ENCODE peak calls at places on chromosomes 7 and 10, in eight cellular contexts. Z, C, X, O, P, M, K and T are unnamed samples.

GRCh38 chr7:27107391-27107900 is 5.0 kb upstream of the HOXA2 start:
- DNase-seq in P (no peak), X (peak), C (no peak), K (no peak), M (no peak), Z (no peak), O (no peak), T (no peak)

GRCh38 chr10:59323831-59324401 is 38.4 kb downstream of the FAM13C start:
- DNase-seq in K (no peak), X (no peak), M (no peak), O (no peak), C (no peak), P (no peak), Z (no peak), T (no peak)

GRCh38 chr10:69815099-69815498 is 13.4 kb downstream of the COL13A1 start:
- DNase-seq in X (no peak), C (no peak), Z (no peak), K (no peak), M (no peak), P (no peak), O (no peak), T (no peak)

GRCh38 chr7:15305002-15305600 is 256.7 kb downstream of the AGMO start:
- DNase-seq in X (peak), O (no peak), C (no peak), M (no peak), K (no peak), P (peak), Z (peak), T (peak)

GRCh38 chr7:128831178-128831993 is 1.2 kb downstream of the FLNC start:
- DNase-seq in C (no peak), K (no peak), M (no peak), P (no peak), Z (peak), O (no peak), X (peak), T (peak)

GRCh38 chr10:105834261-105835059 is 1193.4 kb downstream of the SORCS3 start:
- DNase-seq in M (no peak), P (no peak), O (no peak), X (no peak), C (no peak), K (no peak), Z (no peak), T (no peak)

GRCh38 chr10:121952226-121952625 is 22.8 kb downstream of the NSMCE4A start:
- DNase-seq in C (no peak), K (no peak), O (no peak), Z (no peak), P (no peak), M (no peak), X (peak), T (peak)

GRCh38 chr7:77753173-77753572 is 45.1 kb downstream of the TMEM60 start:
- DNase-seq in P (no peak), C (no peak), X (no peak), M (no peak), Z (no peak), O (no peak), K (no peak), T (peak)

GRCh38 chr7:26307226-26307625 is 15.6 kb downstream of the SNX10 start:
- DNase-seq in Z (no peak), P (no peak), X (peak), O (no peak), M (peak), K (no peak), C (no peak), T (peak)

GRCh38 chr10:4344544-4344994 is 481.4 kb upstream of the AKR1E2 start:
- DNase-seq in Z (no peak), P (peak), C (no peak), M (peak), K (no peak), O (no peak), X (peak), T (peak)

GRCh38 chr7:95951997-95952795 is 179.8 kb downstream of the DYNC1I1 start:
- DNase-seq in X (no peak), O (no peak), M (no peak), P (no peak), K (no peak), C (no peak), Z (no peak), T (no peak)

GRCh38 chr7:139345042-139345441 is 3.9 kb downstream of the FMC1 start:
- DNase-seq in Z (no peak), M (no peak), K (no peak), O (no peak), X (no peak), C (no peak), P (no peak), T (no peak)

GRCh38 chr7:133253522-133253882 is 624 bp downstream of the EXOC4 start:
- DNase-seq in O (peak), C (peak), Z (no peak), M (no peak), P (no peak), X (peak), K (peak), T (peak)

GRCh38 chr10:4069491-4069890 is 284.5 kb upstream of the KLF6 start:
- DNase-seq in K (no peak), C (no peak), O (no peak), P (no peak), M (no peak), X (peak), Z (no peak), T (peak)

GRCh38 chr10:30219977-30220751 is 128.9 kb downstream of the MTPAP start:
- DNase-seq in Z (no peak), O (no peak), P (no peak), C (peak), K (no peak), X (peak), M (peak), T (peak)

GRCh38 chr7:81500631-81501030 is 269.2 kb downstream of the HGF start:
- DNase-seq in O (no peak), C (no peak), M (no peak), X (no peak), P (no peak), K (no peak), Z (no peak), T (no peak)

GRCh38 chr7:135449467-135449866 is 60.4 kb downstream of the CNOT4 start:
- DNase-seq in M (no peak), P (no peak), C (no peak), K (no peak), Z (no peak), X (no peak), O (no peak), T (no peak)

GRCh38 chr7:13057462-13058200 is 370.2 kb downstream of the ARL4A start:
- DNase-seq in X (no peak), C (no peak), M (no peak), O (no peak), K (no peak), P (no peak), Z (no peak), T (no peak)

GRCh38 chr10:15461353-15462108 is 90.4 kb upstream of the FAM171A1 start:
- DNase-seq in P (no peak), O (no peak), K (no peak), C (no peak), X (peak), M (no peak), Z (no peak), T (peak)

GRCh38 chr7:22663319-22663718 is 63.7 kb upstream of the IL6 start:
- DNase-seq in C (no peak), M (no peak), K (no peak), O (no peak), X (peak), Z (no peak), P (no peak), T (peak)

GRCh38 chr10:58701398-58702135 is 188.9 kb downstream of the BICC1 start:
- DNase-seq in P (no peak), O (no peak), K (no peak), C (no peak), Z (no peak), M (no peak), X (peak), T (peak)

GRCh38 chr10:123786306-123786705 is 105.3 kb downstream of the CPXM2 start:
- DNase-seq in X (no peak), P (no peak), M (no peak), K (no peak), O (no peak), Z (no peak), C (no peak), T (no peak)

GRCh38 chr7:101017099-101017777 is 2.6 kb upstream of the MUC17 start:
- DNase-seq in C (peak), O (peak), M (peak), X (peak), Z (peak), K (peak), P (peak), T (peak)

GRCh38 chr7:30888783-30889182 is 22.9 kb upstream of the AQP1 start:
- DNase-seq in X (peak), M (no peak), O (no peak), C (no peak), P (no peak), Z (no peak), K (no peak), T (peak)